ENCODE peak calls at places on chromosomes 2 and 18, in four cellular contexts. A is activated CD4-positive, alpha-beta T cell treated with anti-CD3 and anti-CD28 coated beads, Interleukin-2, amount 10 ng/mL, durations not matched to agents 7 days and 5 days; C is OCI-M1; H is fibroblast of villous mesenchyme. X is an unnamed sample.

GRCh38 chr2:67516899-67517530 is 119.9 kb downstream of the ETAA1 start:
- DNase-seq in A (no peak), C (no peak), H (peak; percentile 96), X (peak; percentile 12)

GRCh38 chr18:72742002-72742401 is 125.8 kb downstream of the NETO1 start:
- DNase-seq in A (no peak), C (peak; percentile 74), H (no peak), X (no peak)

GRCh38 chr2:71156531-71156930 is 26.1 kb downstream of the MPHOSPH10 start:
- DNase-seq in A (no peak), C (peak; percentile 7), H (peak; percentile 42), X (peak; percentile 31)

GRCh38 chr2:79125721-79125985 is 5.4 kb downstream of the REG1A start:
- DNase-seq in A (no peak), C (no peak), H (no peak), X (no peak)

GRCh38 chr2:127578411-127578810 is 42.9 kb downstream of the MYO7B start:
- DNase-seq in A (peak; percentile 4), C (no peak), H (no peak), X (no peak)

GRCh38 chr18:13485182-13485581 is 241.2 kb downstream of the FAM210A start:
- DNase-seq in A (no peak), C (no peak), H (no peak), X (no peak)

GRCh38 chr18:49052891-49053644 is 102.3 kb upstream of the SMAD7 start:
- DNase-seq in A (peak; percentile 37), C (peak; percentile 11), H (peak; percentile 85), X (peak; percentile 73)

GRCh38 chr2:18516112-18516511 is 44.3 kb downstream of the RDH14 start:
- DNase-seq in A (no peak), C (peak; percentile 92), H (peak; percentile 94), X (no peak)

GRCh38 chr2:172783091-172783898 is 47.6 kb downstream of the RAPGEF4 start:
- DNase-seq in A (no peak), C (peak; percentile 31), H (peak; percentile 88), X (peak; percentile 30)

GRCh38 chr2:209592106-209592505 is 168.3 kb downstream of the MAP2 start:
- DNase-seq in A (no peak), C (no peak), H (no peak), X (no peak)

GRCh38 chr2:240791821-240792657 is 28.0 kb downstream of the KIF1A start:
- DNase-seq in A (no peak), C (no peak), H (no peak), X (no peak)

GRCh38 chr2:85151026-85151425 is 17.8 kb downstream of the TCF7L1 start:
- DNase-seq in A (no peak), C (no peak), H (no peak), X (no peak)

GRCh38 chr18:23718731-23719130 is 29.5 kb downstream of the LAMA3 start:
- DNase-seq in A (no peak), C (no peak), H (no peak), X (no peak)

GRCh38 chr2:233598952-233599351 is 18.5 kb upstream of the UGT1A8 start:
- DNase-seq in A (no peak), C (no peak), H (no peak), X (no peak)

GRCh38 chr2:225090746-225091145 is 48.5 kb upstream of the DOCK10 start:
- DNase-seq in A (no peak), C (no peak), H (no peak), X (no peak)

GRCh38 chr18:76495435-76496199 is 575 bp upstream of the ZNF516 start:
- DNase-seq in A (peak; percentile 17), C (peak; percentile 85), H (peak; percentile 45), X (no peak)

GRCh38 chr2:169232551-169233154 is 129.7 kb downstream of the LRP2 start:
- DNase-seq in A (no peak), C (no peak), H (no peak), X (no peak)

GRCh38 chr18:25299426-25299825 is 52.5 kb downstream of the ZNF521 start:
- DNase-seq in A (no peak), C (peak; percentile 84), H (peak; percentile 87), X (no peak)

GRCh38 chr2:74746480-74746879 is 87.4 kb upstream of the HK2 start:
- DNase-seq in A (no peak), C (no peak), H (no peak), X (no peak)

GRCh38 chr2:117963446-117963845 is 50.4 kb downstream of the CCDC93 start:
- DNase-seq in A (no peak), C (no peak), H (no peak), X (no peak)

GRCh38 chr2:197266477-197266876 is 44.1 kb downstream of the ANKRD44 start:
- DNase-seq in A (peak; percentile 50), C (no peak), H (no peak), X (no peak)

GRCh38 chr18:73908323-73908722 is 239.3 kb downstream of the FBXO15 start:
- DNase-seq in A (no peak), C (peak; percentile 31), H (peak; percentile 22), X (peak; percentile 6)

GRCh38 chr2:67899187-67899586 is 163.6 kb downstream of the C1D start:
- DNase-seq in A (no peak), C (no peak), H (no peak), X (no peak)

GRCh38 chr2:54724560-54725342 is 1.3 kb downstream of the EML6 start:
- DNase-seq in A (peak; percentile 23), C (no peak), H (peak; percentile 4), X (no peak)

GRCh38 chr2:71605781-71606241 is 152.4 kb downstream of the DYSF start:
- DNase-seq in A (no peak), C (no peak), H (no peak), X (no peak)

GRCh38 chr2:147567131-147567530 is 277.7 kb upstream of the ACVR2A start:
- DNase-seq in A (no peak), C (no peak), H (peak; percentile 14), X (no peak)

GRCh38 chr2:144402282-144402681 is 117.6 kb downstream of the ZEB2 start:
- DNase-seq in A (no peak), C (no peak), H (peak; percentile 66), X (no peak)

GRCh38 chr2:219104107-219105050 is 43.7 kb upstream of the IHH start:
- DNase-seq in A (peak; percentile 28), C (peak; percentile 75), H (peak; percentile 26), X (peak; percentile 14)

GRCh38 chr2:196954001-196954400 is 27.5 kb upstream of the PGAP1 start:
- DNase-seq in A (no peak), C (no peak), H (no peak), X (no peak)

GRCh38 chr18:78801011-78801410 is 178.6 kb upstream of the SALL3 start:
- DNase-seq in A (no peak), C (no peak), H (no peak), X (no peak)

GRCh38 chr2:129914538-129915302 is 64.7 kb upstream of the RAB6C start:
- DNase-seq in A (no peak), C (no peak), H (no peak), X (no peak)

GRCh38 chr2:68345129-68345875 is 19.8 kb upstream of the PLEK start:
- DNase-seq in A (no peak), C (no peak), H (no peak), X (no peak)

GRCh38 chr2:228600265-228600664 is 418.8 kb upstream of the SPHKAP start:
- DNase-seq in A (no peak), C (no peak), H (peak; percentile 68), X (peak; percentile 74)